ENCODE peak calls at places on chromosomes 3 and 15, in six cellular contexts. R is CD4-positive, alpha-beta memory T cell; Q is activated naive CD8-positive, alpha-beta T cell treated with anti-CD3 and anti-CD28 coated beads for 36 hours; D is stimulated activated naive CD8-positive, alpha-beta T cell treated with anti-CD3 and anti-CD28 coated beads, Interleukin-15, Interleukin-2, amounts not matched to agents 100 U/mL and 50 U/mL, for 24 hours; K is NCI-H2081; Z is activated T-helper 9 cell treated with anti-CD3 and anti-CD28 coated beads, Interleukin-2, amount 50 U/mL, for 16 hours. Y is an unnamed sample.

GRCh38 chr3:171115667-171116066 is 89.1 kb upstream of the SLC2A2 start:
- DNase-seq in R (no peak), Q (no peak), Z (no peak), D (no peak), K (no peak), Y (no peak)

GRCh38 chr3:13259831-13260230 is 160.3 kb downstream of the NUP210 start:
- DNase-seq in Z (no peak), Q (no peak), D (no peak), K (no peak), R (no peak), Y (no peak)

GRCh38 chr3:29525254-29525881 is 244.5 kb downstream of the RBMS3 start:
- DNase-seq in R (no peak), K (no peak), D (no peak), Q (no peak), Z (no peak), Y (no peak)

GRCh38 chr15:71844916-71845315 is 34.6 kb downstream of the NR2E3 start:
- DNase-seq in Z (no peak), Q (no peak), D (no peak), K (no peak), R (no peak), Y (no peak)

GRCh38 chr15:66884661-66885237 is 180.7 kb upstream of the SMAD3 start:
- DNase-seq in D (no peak), K (no peak), R (no peak), Q (no peak), Z (no peak), Y (no peak)

GRCh38 chr3:71051893-71052687 is 531.4 kb downstream of the FOXP1 start:
- DNase-seq in R (no peak), K (no peak), Q (no peak), D (no peak), Z (no peak), Y (peak; percentile 40)

GRCh38 chr3:191065183-191065805 is 133.7 kb upstream of the OSTN start:
- DNase-seq in Z (no peak), D (no peak), R (no peak), Q (no peak), K (no peak), Y (peak; percentile 48)

GRCh38 chr15:92034227-92034626 is 180.7 kb downstream of the SLCO3A1 start:
- DNase-seq in D (no peak), R (no peak), Q (no peak), Z (no peak), K (no peak), Y (no peak)

GRCh38 chr15:73265536-73266153 is 103.1 kb downstream of the HCN4 start:
- DNase-seq in Q (peak; percentile 45), Z (peak; percentile 14), R (peak; percentile 44), K (peak; percentile 16), D (peak; percentile 41), Y (peak; percentile 44)

GRCh38 chr3:134249442-134249841 is 1.2 kb downstream of the RYK start:
- DNase-seq in Z (no peak), D (no peak), K (no peak), Q (no peak), R (no peak), Y (no peak)

GRCh38 chr15:78878356-78878755 is 5.7 kb downstream of the MORF4L1 start:
- DNase-seq in R (no peak), Q (no peak), K (no peak), Z (no peak), D (no peak), Y (no peak)

GRCh38 chr3:9088431-9089353 is 125.4 kb upstream of the RAD18 start:
- DNase-seq in R (no peak), Z (no peak), Q (no peak), D (no peak), K (no peak), Y (peak; percentile 34)

GRCh38 chr3:108153451-108153981 is 62.7 kb upstream of the CD47 start:
- DNase-seq in K (peak; percentile 35), Q (peak; percentile 40), D (peak; percentile 53), Z (no peak), R (peak; percentile 43), Y (peak; percentile 5)

GRCh38 chr3:108804437-108804836 is 18.1 kb upstream of the TRAT1 start:
- DNase-seq in Z (no peak), Q (no peak), D (no peak), R (no peak), K (no peak), Y (no peak)

Y was measured in RWPE1.